ENCODE peak calls at places on chromosomes 12 and 14, in nine cellular contexts. One of them, this sample, is unnamed.

GRCh38 chr12:53995311-53996187 is 4.4 kb upstream of the HOXC9 start:
- DNase-seq in frontal cortex: peak
- DNase-seq in A172: no peak
- DNase-seq in AG09309: no peak
- DNase-seq in adrenal gland: no peak
- DNase-seq in IMR-90: no peak
- DNase-seq in OCI-LY7: no peak
- DNase-seq in stimulated activated effector memory CD8-positive, alpha-beta T cell treated with anti-CD3 and anti-CD28 coated beads, Interleukin-12 subunit alpha, Interleukin-12 subunit beta, amount 100 ng/mL, for 72 hours: no peak
- DNase-seq in stromal cell of bone marrow: no peak
- DNase-seq in this sample: no peak

GRCh38 chr14:53927171-53927570 is 29.5 kb downstream of the BMP4 start:
- DNase-seq in frontal cortex: no peak
- DNase-seq in A172: peak
- DNase-seq in AG09309: no peak
- DNase-seq in adrenal gland: no peak
- DNase-seq in IMR-90: peak
- DNase-seq in OCI-LY7: no peak
- DNase-seq in stimulated activated effector memory CD8-positive, alpha-beta T cell treated with anti-CD3 and anti-CD28 coated beads, Interleukin-12 subunit alpha, Interleukin-12 subunit beta, amount 100 ng/mL, for 72 hours: no peak
- DNase-seq in stromal cell of bone marrow: no peak
- DNase-seq in this sample: no peak

GRCh38 chr14:95460647-95461478 is 55.6 kb downstream of the SYNE3 start:
- DNase-seq in frontal cortex: peak
- DNase-seq in A172: peak
- DNase-seq in AG09309: peak
- DNase-seq in adrenal gland: no peak
- DNase-seq in IMR-90: peak
- DNase-seq in OCI-LY7: no peak
- DNase-seq in stimulated activated effector memory CD8-positive, alpha-beta T cell treated with anti-CD3 and anti-CD28 coated beads, Interleukin-12 subunit alpha, Interleukin-12 subunit beta, amount 100 ng/mL, for 72 hours: no peak
- DNase-seq in stromal cell of bone marrow: peak
- DNase-seq in this sample: no peak

GRCh38 chr12:106246891-106247730 is 709 bp downstream of the CKAP4 start:
- DNase-seq in frontal cortex: peak
- DNase-seq in A172: no peak
- DNase-seq in AG09309: no peak
- DNase-seq in adrenal gland: peak
- DNase-seq in IMR-90: peak
- DNase-seq in OCI-LY7: peak
- DNase-seq in stimulated activated effector memory CD8-positive, alpha-beta T cell treated with anti-CD3 and anti-CD28 coated beads, Interleukin-12 subunit alpha, Interleukin-12 subunit beta, amount 100 ng/mL, for 72 hours: peak
- DNase-seq in stromal cell of bone marrow: no peak
- DNase-seq in this sample: peak

GRCh38 chr12:107843351-107844311 is 69.1 kb downstream of the ASCL4 start:
- DNase-seq in frontal cortex: peak
- DNase-seq in A172: no peak
- DNase-seq in AG09309: no peak
- DNase-seq in adrenal gland: no peak
- DNase-seq in IMR-90: no peak
- DNase-seq in OCI-LY7: no peak
- DNase-seq in stimulated activated effector memory CD8-positive, alpha-beta T cell treated with anti-CD3 and anti-CD28 coated beads, Interleukin-12 subunit alpha, Interleukin-12 subunit beta, amount 100 ng/mL, for 72 hours: no peak
- DNase-seq in stromal cell of bone marrow: no peak
- DNase-seq in this sample: no peak

GRCh38 chr14:68947802-68948201 is 31.3 kb downstream of the ACTN1 start:
- DNase-seq in frontal cortex: no peak
- DNase-seq in A172: no peak
- DNase-seq in AG09309: no peak
- DNase-seq in adrenal gland: peak
- DNase-seq in IMR-90: peak
- DNase-seq in OCI-LY7: no peak
- DNase-seq in stimulated activated effector memory CD8-positive, alpha-beta T cell treated with anti-CD3 and anti-CD28 coated beads, Interleukin-12 subunit alpha, Interleukin-12 subunit beta, amount 100 ng/mL, for 72 hours: no peak
- DNase-seq in stromal cell of bone marrow: peak
- DNase-seq in this sample: no peak

GRCh38 chr14:27686137-27686536 is 1080.5 kb upstream of the FOXG1 start:
- DNase-seq in frontal cortex: no peak
- DNase-seq in A172: no peak
- DNase-seq in AG09309: no peak
- DNase-seq in adrenal gland: no peak
- DNase-seq in IMR-90: no peak
- DNase-seq in OCI-LY7: no peak
- DNase-seq in stimulated activated effector memory CD8-positive, alpha-beta T cell treated with anti-CD3 and anti-CD28 coated beads, Interleukin-12 subunit alpha, Interleukin-12 subunit beta, amount 100 ng/mL, for 72 hours: no peak
- DNase-seq in stromal cell of bone marrow: no peak
- DNase-seq in this sample: no peak

GRCh38 chr12:75690556-75690955 is 179.1 kb upstream of the KRR1 start:
- DNase-seq in frontal cortex: no peak
- DNase-seq in A172: peak
- DNase-seq in AG09309: peak
- DNase-seq in adrenal gland: no peak
- DNase-seq in IMR-90: peak
- DNase-seq in OCI-LY7: no peak
- DNase-seq in stimulated activated effector memory CD8-positive, alpha-beta T cell treated with anti-CD3 and anti-CD28 coated beads, Interleukin-12 subunit alpha, Interleukin-12 subunit beta, amount 100 ng/mL, for 72 hours: no peak
- DNase-seq in stromal cell of bone marrow: peak
- DNase-seq in this sample: no peak

GRCh38 chr12:110744697-110745264 is 2.1 kb upstream of the PPP1CC start:
- DNase-seq in frontal cortex: no peak
- DNase-seq in A172: peak
- DNase-seq in AG09309: no peak
- DNase-seq in adrenal gland: no peak
- DNase-seq in IMR-90: no peak
- DNase-seq in OCI-LY7: no peak
- DNase-seq in stimulated activated effector memory CD8-positive, alpha-beta T cell treated with anti-CD3 and anti-CD28 coated beads, Interleukin-12 subunit alpha, Interleukin-12 subunit beta, amount 100 ng/mL, for 72 hours: no peak
- DNase-seq in stromal cell of bone marrow: no peak
- DNase-seq in this sample: no peak

GRCh38 chr14:74698894-74699293 is 14.0 kb downstream of the AREL1 start:
- DNase-seq in frontal cortex: no peak
- DNase-seq in A172: no peak
- DNase-seq in AG09309: no peak
- DNase-seq in adrenal gland: no peak
- DNase-seq in IMR-90: no peak
- DNase-seq in OCI-LY7: no peak
- DNase-seq in stimulated activated effector memory CD8-positive, alpha-beta T cell treated with anti-CD3 and anti-CD28 coated beads, Interleukin-12 subunit alpha, Interleukin-12 subunit beta, amount 100 ng/mL, for 72 hours: no peak
- DNase-seq in stromal cell of bone marrow: no peak
- DNase-seq in this sample: no peak

GRCh38 chr12:85279449-85280137 is 427 bp upstream of the ALX1 start:
- DNase-seq in frontal cortex: no peak
- DNase-seq in A172: no peak
- DNase-seq in AG09309: no peak
- DNase-seq in adrenal gland: no peak
- DNase-seq in IMR-90: no peak
- DNase-seq in OCI-LY7: no peak
- DNase-seq in stimulated activated effector memory CD8-positive, alpha-beta T cell treated with anti-CD3 and anti-CD28 coated beads, Interleukin-12 subunit alpha, Interleukin-12 subunit beta, amount 100 ng/mL, for 72 hours: no peak
- DNase-seq in stromal cell of bone marrow: no peak
- DNase-seq in this sample: no peak

GRCh38 chr12:124273630-124274029 is 21.3 kb upstream of the RFLNA start:
- DNase-seq in frontal cortex: no peak
- DNase-seq in A172: peak
- DNase-seq in AG09309: no peak
- DNase-seq in adrenal gland: no peak
- DNase-seq in IMR-90: peak
- DNase-seq in OCI-LY7: peak
- DNase-seq in stimulated activated effector memory CD8-positive, alpha-beta T cell treated with anti-CD3 and anti-CD28 coated beads, Interleukin-12 subunit alpha, Interleukin-12 subunit beta, amount 100 ng/mL, for 72 hours: no peak
- DNase-seq in stromal cell of bone marrow: no peak
- DNase-seq in this sample: no peak

GRCh38 chr12:64171715-64172114 is 50.4 kb downstream of the KICS2 start:
- DNase-seq in frontal cortex: no peak
- DNase-seq in A172: peak
- DNase-seq in AG09309: no peak
- DNase-seq in adrenal gland: no peak
- DNase-seq in IMR-90: peak
- DNase-seq in OCI-LY7: no peak
- DNase-seq in stimulated activated effector memory CD8-positive, alpha-beta T cell treated with anti-CD3 and anti-CD28 coated beads, Interleukin-12 subunit alpha, Interleukin-12 subunit beta, amount 100 ng/mL, for 72 hours: no peak
- DNase-seq in stromal cell of bone marrow: peak
- DNase-seq in this sample: no peak

GRCh38 chr12:96261557-96261956 is 67.4 kb downstream of the ELK3 start:
- DNase-seq in frontal cortex: no peak
- DNase-seq in A172: no peak
- DNase-seq in AG09309: no peak
- DNase-seq in adrenal gland: no peak
- DNase-seq in IMR-90: peak
- DNase-seq in OCI-LY7: no peak
- DNase-seq in stimulated activated effector memory CD8-positive, alpha-beta T cell treated with anti-CD3 and anti-CD28 coated beads, Interleukin-12 subunit alpha, Interleukin-12 subunit beta, amount 100 ng/mL, for 72 hours: no peak
- DNase-seq in stromal cell of bone marrow: no peak
- DNase-seq in this sample: no peak

GRCh38 chr14:77041837-77042557 is 13.5 kb upstream of the IRF2BPL start:
- DNase-seq in frontal cortex: no peak
- DNase-seq in A172: peak
- DNase-seq in AG09309: peak
- DNase-seq in adrenal gland: peak
- DNase-seq in IMR-90: peak
- DNase-seq in OCI-LY7: no peak
- DNase-seq in stimulated activated effector memory CD8-positive, alpha-beta T cell treated with anti-CD3 and anti-CD28 coated beads, Interleukin-12 subunit alpha, Interleukin-12 subunit beta, amount 100 ng/mL, for 72 hours: no peak
- DNase-seq in stromal cell of bone marrow: peak
- DNase-seq in this sample: no peak